ENCODE peak calls at places on chromosomes 5 and 9, in ten cellular contexts. J, O, Q, M, C, D, F, Y, A and E are unnamed samples.

GRCh38 chr5:168353216-168353957 is 61.9 kb downstream of the WWC1 start:
- DNase-seq in J (peak; percentile 14), A (no peak), O (no peak), Q (no peak), F (no peak), Y (no peak), D (no peak), M (peak; percentile 13), C (no peak), E (no peak)

GRCh38 chr9:2824564-2824963 is 19.3 kb downstream of the PUM3 start:
- DNase-seq in M (no peak), Y (no peak), D (no peak), J (no peak), F (no peak), C (no peak), A (no peak), O (no peak), Q (no peak), E (no peak)

GRCh38 chr5:40276426-40277102 is 403.2 kb upstream of the PTGER4 start:
- DNase-seq in A (no peak), D (no peak), C (no peak), J (no peak), M (no peak), F (no peak), Q (no peak), O (no peak), Y (no peak), E (no peak)

GRCh38 chr9:95822583-95823431 is 52.7 kb upstream of the ERCC6L2 start:
- DNase-seq in J (no peak), Q (no peak), Y (no peak), A (no peak), D (no peak), C (peak; percentile 77), F (peak; percentile 66), O (no peak), M (peak; percentile 92), E (peak; percentile 72)

GRCh38 chr5:74257645-74258328 is 382.7 kb downstream of the ENC1 start:
- DNase-seq in C (no peak), F (peak; percentile 58), J (no peak), D (no peak), A (no peak), Q (no peak), O (no peak), Y (no peak), M (peak; percentile 49), E (peak; percentile 48)

GRCh38 chr9:130117816-130118632 is 54.2 kb upstream of the NCS1 start:
- DNase-seq in F (peak; percentile 82), Q (no peak), M (peak; percentile 86), J (no peak), D (no peak), O (no peak), A (no peak), Y (no peak), C (peak; percentile 58), E (peak; percentile 94)

GRCh38 chr5:142782976-142783539 is 12.9 kb downstream of the ARHGAP26 start:
- DNase-seq in A (no peak), C (no peak), F (no peak), Q (peak; percentile 37), O (no peak), J (no peak), D (no peak), M (no peak), Y (no peak), E (peak; percentile 12)

GRCh38 chr9:127537792-127538191 is 74.3 kb upstream of the STXBP1 start:
- DNase-seq in J (no peak), C (no peak), D (no peak), A (no peak), F (no peak), Y (peak; percentile 10), O (no peak), Q (no peak), M (no peak), E (no peak)

GRCh38 chr9:112642126-112642525 is 75.8 kb downstream of the INIP start:
- DNase-seq in F (no peak), Y (no peak), O (no peak), M (no peak), C (no peak), J (no peak), A (no peak), D (no peak), Q (no peak), E (no peak)

GRCh38 chr5:126965061-126965475 is 65.3 kb downstream of the MARCHF3 start:
- DNase-seq in O (no peak), D (no peak), Y (no peak), A (no peak), Q (no peak), C (peak; percentile 74), F (peak; percentile 23), J (no peak), M (peak; percentile 94), E (peak; percentile 89)